ENCODE peak calls at places on chromosome 17, in seven cellular contexts. A, B, S, Z, X, I and Y are unnamed samples.
A peak's percentile ranks its signal among the peaks of the same experiment; 100 is the strongest.

GRCh38 chr17:31838641-31839225 is 20.3 kb downstream of the COPRS start:
- DNase-seq in A (no peak), B (no peak), S (no peak), Z (no peak), X (no peak), I (no peak), Y (no peak)

GRCh38 chr17:65553646-65554567 is 7.5 kb downstream of the AXIN2 start:
- DNase-seq in A (no peak), B (no peak), S (no peak), Z (no peak), X (peak; percentile 43), I (no peak), Y (peak; percentile 27)

GRCh38 chr17:48642059-48642842 is 16.1 kb upstream of the HOXB9 start:
- DNase-seq in A (no peak), B (no peak), S (peak; percentile 81), Z (no peak), X (no peak), I (peak; percentile 66), Y (peak; percentile 48)

GRCh38 chr17:64632606-64633005 is 29.5 kb downstream of the SMURF2 start:
- DNase-seq in A (no peak), B (no peak), S (no peak), Z (no peak), X (no peak), I (no peak), Y (no peak)

GRCh38 chr17:29593546-29594440 is 861 bp downstream of the ANKRD13B start:
- DNase-seq in A (no peak), B (no peak), S (peak; percentile 35), Z (peak; percentile 43), X (no peak), I (peak; percentile 50), Y (peak; percentile 89)

GRCh38 chr17:63019138-63019873 is 53.3 kb downstream of the TANC2 start:
- DNase-seq in A (no peak), B (no peak), S (no peak), Z (no peak), X (no peak), I (no peak), Y (no peak)

GRCh38 chr17:81401727-81402529 is 6.7 kb downstream of the BAHCC1 start:
- DNase-seq in A (no peak), B (no peak), S (no peak), Z (no peak), X (no peak), I (peak; percentile 52), Y (peak; percentile 69)

GRCh38 chr17:81994593-81995462 is 17.4 kb downstream of the ASPSCR1 start:
- DNase-seq in A (no peak), B (no peak), S (no peak), Z (no peak), X (no peak), I (no peak), Y (no peak)

GRCh38 chr17:3038941-3039340 is 24.5 kb downstream of the OR1D5 start:
- DNase-seq in A (no peak), B (no peak), S (no peak), Z (no peak), X (no peak), I (no peak), Y (no peak)

GRCh38 chr17:19911033-19911432 is 43.3 kb upstream of the ULK2 start:
- DNase-seq in A (no peak), B (no peak), S (no peak), Z (no peak), X (no peak), I (peak; percentile 29), Y (peak; percentile 24)

GRCh38 chr17:62805234-62805633 is 2.9 kb downstream of the MARCHF10 start:
- DNase-seq in A (no peak), B (no peak), S (no peak), Z (no peak), X (no peak), I (no peak), Y (no peak)

GRCh38 chr17:64993867-64994266 is 62.7 kb downstream of the GNA13 start:
- DNase-seq in A (no peak), B (no peak), S (no peak), Z (no peak), X (no peak), I (no peak), Y (no peak)

GRCh38 chr17:18247613-18248001 is 10.9 kb downstream of the FLII start:
- DNase-seq in A (no peak), B (no peak), S (peak; percentile 43), Z (no peak), X (peak; percentile 76), I (no peak), Y (no peak)

GRCh38 chr17:57565119-57565635 is 179.9 kb downstream of the CCDC182 start:
- DNase-seq in A (no peak), B (no peak), S (no peak), Z (no peak), X (no peak), I (no peak), Y (no peak)

GRCh38 chr17:64491995-64492394 is 4.9 kb downstream of the POLG2 start:
- DNase-seq in A (no peak), B (no peak), S (no peak), Z (no peak), X (no peak), I (no peak), Y (no peak)

GRCh38 chr17:16870253-16871245 is 101.4 kb downstream of the TNFRSF13B start:
- DNase-seq in A (no peak), B (no peak), S (no peak), Z (no peak), X (no peak), I (no peak), Y (no peak)

GRCh38 chr17:57257213-57257873 is 1.0 kb downstream of the MSI2 start:
- DNase-seq in A (no peak), B (peak; percentile 18), S (peak; percentile 42), Z (peak; percentile 24), X (no peak), I (no peak), Y (peak; percentile 74)

GRCh38 chr17:55324296-55324978 is 59.7 kb downstream of the HLF start:
- DNase-seq in A (no peak), B (no peak), S (no peak), Z (no peak), X (no peak), I (no peak), Y (no peak)

GRCh38 chr17:77898521-77899434 is 59.7 kb upstream of the TNRC6C start:
- DNase-seq in A (no peak), B (no peak), S (no peak), Z (no peak), X (no peak), I (no peak), Y (peak; percentile 1)

GRCh38 chr17:39224778-39225307 is 902 bp downstream of the STAC2 start:
- DNase-seq in A (no peak), B (no peak), S (no peak), Z (no peak), X (no peak), I (no peak), Y (peak; percentile 49)

GRCh38 chr17:79844869-79845600 is 5.8 kb upstream of the CBX4 start:
- DNase-seq in A (no peak), B (peak; percentile 64), S (peak; percentile 69), Z (peak; percentile 60), X (peak; percentile 78), I (peak; percentile 92), Y (peak; percentile 85)

GRCh38 chr17:9110501-9110900 is 89.2 kb downstream of the NTN1 start:
- DNase-seq in A (no peak), B (no peak), S (no peak), Z (no peak), X (no peak), I (no peak), Y (no peak)

GRCh38 chr17:77607606-77608005 is 350.9 kb upstream of the TNRC6C start:
- DNase-seq in A (no peak), B (no peak), S (no peak), Z (no peak), X (no peak), I (no peak), Y (no peak)